ENCODE peak calls at places on chromosomes 6 and 20, in four cellular contexts. H is IMR-90, D is H1, J is K562. N is an unnamed sample.

GRCh38 chr20:366042-366718 is 14.4 kb upstream of the TRIB3 start:
- DNase-seq in J (no peak), H (no peak), D (no peak), N (no peak)

GRCh38 chr6:51513891-51514290 is 573.5 kb downstream of the PKHD1 start:
- DNase-seq in J (no peak), D (no peak), H (no peak), N (no peak)

GRCh38 chr6:17485181-17485580 is 91.8 kb downstream of the CAP2 start:
- DNase-seq in J (no peak), H (no peak), D (no peak), N (no peak)

GRCh38 chr20:62388839-62389600 is 2.1 kb downstream of the RPS21 start:
- DNase-seq in D (no peak), H (no peak), J (no peak), N (no peak)

GRCh38 chr6:11042750-11043551 is 1.2 kb downstream of the ELOVL2 start:
- DNase-seq in H (peak), D (no peak), J (no peak), N (peak)

GRCh38 chr6:16698988-16699868 is 62.0 kb downstream of the ATXN1 start:
- DNase-seq in H (peak), D (no peak), J (no peak), N (no peak)

GRCh38 chr6:39003072-39003471 is 45.5 kb upstream of the GLP1R start:
- DNase-seq in D (no peak), J (peak), H (no peak), N (no peak)

GRCh38 chr6:37725967-37726366 is 28.3 kb upstream of the MDGA1 start:
- DNase-seq in H (peak), D (no peak), J (no peak), N (no peak)

GRCh38 chr6:125746019-125746414 is 3.4 kb upstream of the HEY2 start:
- DNase-seq in J (no peak), D (no peak), H (no peak), N (no peak)

GRCh38 chr20:4844325-4844724 is 122.6 kb downstream of the PRND start:
- DNase-seq in J (no peak), D (no peak), H (no peak), N (no peak)

GRCh38 chr6:116866281-116866871 is 10.7 kb upstream of the RFX6 start:
- DNase-seq in D (no peak), H (peak), J (no peak), N (peak)

GRCh38 chr20:63405102-63405730 is 44.1 kb upstream of the CHRNA4 start:
- DNase-seq in J (no peak), H (no peak), D (no peak), N (no peak)

GRCh38 chr6:150025201-150025917 is at the start of gene RAET1L:
- DNase-seq in D (no peak), J (no peak), H (peak), N (no peak)

GRCh38 chr20:37359331-37359730 is 13.4 kb downstream of the SRC start:
- DNase-seq in D (no peak), H (no peak), J (no peak), N (no peak)

GRCh38 chr6:110643175-110643574 is 166.8 kb upstream of the SLC22A16 start:
- DNase-seq in H (peak), J (no peak), D (no peak), N (no peak)

GRCh38 chr20:53660078-53660909 is 66.7 kb upstream of the ZNF217 start:
- DNase-seq in J (no peak), H (peak), D (no peak), N (no peak)

GRCh38 chr20:17666491-17666890 is 15.6 kb downstream of the RRBP1 start:
- DNase-seq in J (no peak), D (no peak), H (peak), N (no peak)

GRCh38 chr20:2871111-2871465 is 2.2 kb upstream of the PTPRA start:
- DNase-seq in D (no peak), H (peak), J (peak), N (no peak)

GRCh38 chr6:1832844-1833787 is 223.4 kb downstream of the FOXC1 start:
- DNase-seq in J (no peak), D (no peak), H (peak), N (no peak)

GRCh38 chr6:12955996-12956395 is 239.4 kb downstream of the PHACTR1 start:
- DNase-seq in J (no peak), D (peak), H (no peak), N (no peak)

GRCh38 chr6:71127374-71127773 is 161.2 kb upstream of the OGFRL1 start:
- DNase-seq in H (no peak), D (no peak), J (no peak), N (no peak)

DNA sequence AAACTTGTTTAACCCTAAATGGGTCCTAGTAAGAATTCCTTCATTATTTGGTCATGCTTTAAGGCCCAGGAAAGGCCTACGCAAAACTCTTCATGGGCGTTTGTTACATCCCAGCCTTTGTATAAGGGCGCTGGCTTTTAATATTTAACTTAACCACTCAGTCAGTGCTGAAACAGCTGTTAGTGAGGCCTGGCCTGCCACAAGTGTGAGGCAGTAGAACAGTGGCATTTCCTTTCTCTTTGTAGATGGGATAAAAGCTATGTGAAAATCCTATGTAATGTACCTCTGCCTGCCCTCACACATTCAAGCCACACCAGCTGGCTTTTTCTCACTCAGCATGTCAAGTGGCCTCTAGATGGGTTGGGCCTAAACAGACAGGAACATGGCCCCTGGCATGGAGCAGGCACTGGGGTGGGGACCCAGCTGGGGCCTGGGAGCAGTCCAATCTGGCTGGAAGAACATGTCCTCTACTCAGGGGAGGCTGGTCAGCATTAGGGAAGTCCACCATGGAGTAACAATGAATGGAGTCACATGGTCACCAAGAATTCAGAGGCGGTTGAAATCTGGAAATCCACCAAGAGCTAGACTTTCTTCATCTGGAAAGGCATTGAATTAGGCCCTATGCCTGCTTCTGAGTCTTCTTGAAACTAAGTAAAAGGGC is 20.7 kb downstream of the CGA start:
- DNase-seq in D (no peak), J (no peak), H (no peak), N (no peak)
- TF ChIP-seq CHD1 in D (no peak), J (no peak), H (no peak), N (no peak)

DNA sequence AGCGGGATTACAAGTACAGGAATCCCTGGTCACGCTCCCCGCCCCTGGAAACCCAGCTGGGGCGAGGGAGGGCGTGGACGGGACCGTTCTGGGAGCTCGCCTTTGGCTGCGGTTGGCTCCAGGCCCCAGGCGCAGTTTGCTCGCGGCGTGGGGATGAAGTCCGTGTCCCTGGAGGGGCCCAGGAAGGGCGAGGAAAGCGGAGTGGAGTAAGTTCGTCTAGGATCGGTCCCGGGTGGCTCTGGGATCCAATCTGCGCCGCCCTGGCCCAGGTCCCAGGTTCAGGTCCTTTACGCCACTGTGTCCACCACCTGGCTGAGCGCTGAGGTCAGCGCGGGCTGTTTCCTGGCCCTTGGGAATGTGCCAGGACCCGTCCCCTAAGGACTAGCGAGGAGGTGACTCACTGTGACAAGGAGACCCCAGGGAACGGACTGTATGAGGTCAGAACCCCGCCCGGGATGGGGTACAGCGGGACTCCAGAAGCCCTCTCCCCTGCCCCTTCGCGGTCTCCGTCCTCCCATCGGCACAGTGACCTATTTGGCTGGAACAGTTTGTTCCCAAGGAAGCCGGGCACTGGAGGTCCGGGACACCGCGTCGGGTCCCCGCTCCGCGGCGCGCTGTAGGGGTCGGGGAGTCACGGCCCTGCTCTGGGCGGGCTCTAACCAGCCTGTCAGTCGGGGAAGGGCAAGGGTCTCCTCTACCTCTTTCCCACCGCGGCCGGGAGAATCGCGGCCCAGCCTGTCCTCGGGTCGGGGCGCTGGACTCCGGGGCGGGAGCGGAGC is 718 bp downstream of the CDKN1A start:
- DNase-seq in D (no peak), J (no peak), H (peak), N (no peak)
- TF ChIP-seq CHD1 in D (no peak), J (peak), H (no peak), N (no peak)

GRCh38 chr6:169208011-169208410 is 45.6 kb downstream of the THBS2 start:
- DNase-seq in H (no peak), D (no peak), J (no peak), N (no peak)
- TF ChIP-seq CHD1 in H (no peak), D (no peak), J (no peak), N (no peak)

GRCh38 chr6:123777554-123777953 is 26.1 kb upstream of the NKAIN2 start:
- DNase-seq in D (no peak), H (peak), J (no peak), N (no peak)
- TF ChIP-seq CHD1 in D (no peak), H (no peak), J (no peak), N (no peak)

GRCh38 chr20:58377017-58377416 is 12.0 kb upstream of the VAPB start:
- DNase-seq in D (no peak), J (no peak), H (no peak), N (no peak)
- TF ChIP-seq CHD1 in D (no peak), J (no peak), H (no peak), N (no peak)

DNA sequence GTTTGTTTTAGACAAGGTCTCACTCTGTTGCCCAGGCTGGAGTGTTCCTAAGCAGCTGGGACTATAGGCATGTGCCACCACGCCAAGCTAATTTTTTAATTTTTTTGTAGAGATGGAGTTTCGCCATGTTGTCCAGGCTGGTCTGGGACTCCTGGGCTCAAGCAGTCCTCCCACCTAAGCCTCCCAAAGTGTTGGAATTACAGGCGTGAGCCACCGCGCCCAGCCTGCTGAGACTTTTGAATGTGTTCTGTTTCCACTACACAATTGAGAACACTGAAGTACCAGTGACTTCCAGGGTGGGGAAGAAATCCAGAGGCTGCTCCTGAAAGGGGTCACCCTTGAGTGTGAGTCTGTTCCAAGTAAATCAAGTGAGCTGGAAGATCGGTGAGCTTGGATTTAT is 81.3 kb upstream of the ARMC2 start:
- DNase-seq in D (no peak), H (no peak), J (no peak), N (no peak)
- TF ChIP-seq CHD1 in D (no peak), H (no peak), J (no peak), N (no peak)

N was measured in GM12878.